ENCODE peak calls at places on chromosomes 3 and 15, in six cellular contexts. C, X, L, W, T and J are unnamed samples. For H3K4me1, the result is how much of the 10 kb centered on the place peaks cover.

GRCh38 chr3:120182613-120183524 is 88.6 kb upstream of the GSK3B start:
- DNase-seq in X (peak), W (no peak), C (no peak), L (no peak), T (peak), J (peak)

GRCh38 chr15:85946986-85947385 is 132.7 kb upstream of the AGBL1 start:
- DNase-seq in L (no peak), C (no peak), W (no peak), X (no peak), T (no peak), J (no peak)

GRCh38 chr15:43923553-43923952 is 96.8 kb downstream of the WDR76 start:
- DNase-seq in L (no peak), C (no peak), X (no peak), W (no peak), T (no peak), J (no peak)

GRCh38 chr15:79455943-79456342 is 23.8 kb downstream of the MINAR1 start:
- DNase-seq in C (no peak), T (no peak), L (no peak), W (no peak), X (no peak), J (peak)

GRCh38 chr3:107431298-107432012 is 54.2 kb downstream of the CCDC54 start:
- DNase-seq in T (no peak), C (peak), W (peak), X (peak), L (no peak), J (peak)

GRCh38 chr3:67610458-67610857 is 44.0 kb downstream of the SUCLG2 start:
- DNase-seq in T (no peak), C (no peak), L (peak), W (no peak), X (peak), J (peak)

GRCh38 chr15:76169013-76169412 is 109.2 kb downstream of the TMEM266 start:
- DNase-seq in X (no peak), T (no peak), C (no peak), L (no peak), W (no peak), J (no peak)

GRCh38 chr15:95636107-95636506 is 694.4 kb upstream of the NR2F2 start:
- DNase-seq in L (no peak), C (no peak), T (no peak), X (no peak), W (no peak), J (no peak)

GRCh38 chr3:70539908-70540307 is 227.5 kb upstream of the MDFIC2 start:
- DNase-seq in C (no peak), X (no peak), T (no peak), W (no peak), L (no peak), J (no peak)

GRCh38 chr3:30625541-30626438 is 19.4 kb downstream of the TGFBR2 start:
- DNase-seq in X (peak), T (peak), W (no peak), L (no peak), C (no peak), J (no peak)

GRCh38 chr3:135629696-135630408 is 335.7 kb upstream of the PPP2R3A start:
- DNase-seq in C (no peak), L (no peak), X (no peak), T (no peak), W (no peak), J (peak)

GRCh38 chr3:20264900-20265567 is 79.0 kb upstream of the SGO1 start:
- DNase-seq in X (no peak), T (no peak), C (no peak), L (no peak), W (no peak), J (no peak)

GRCh38 chr3:70849911-70850699 is 537.7 kb upstream of the MDFIC2 start:
- DNase-seq in C (no peak), X (peak), W (no peak), T (peak), L (peak), J (no peak)

GRCh38 chr15:66224946-66225345 is 28.6 kb downstream of the MEGF11 start:
- DNase-seq in W (no peak), L (no peak), X (no peak), C (no peak), T (no peak), J (no peak)

GRCh38 chr3:99108508-99108907 is 207.0 kb upstream of the DCBLD2 start:
- DNase-seq in L (no peak), C (no peak), X (peak), T (no peak), W (no peak), J (no peak)

GRCh38 chr3:141201122-141201521 is 30.5 kb upstream of the PXYLP1 start:
- DNase-seq in X (no peak), T (no peak), L (no peak), W (no peak), C (no peak), J (peak)

GRCh38 chr3:152317184-152317583 is 48.5 kb downstream of the MBNL1 start:
- DNase-seq in X (peak), L (no peak), C (no peak), T (no peak), W (no peak), J (no peak)

GRCh38 chr3:134795776-134796312 is 784 bp downstream of the EPHB1 start:
- DNase-seq in L (no peak), T (no peak), X (no peak), C (no peak), W (no peak), J (peak)

GRCh38 chr3:196344663-196345062 is 6.5 kb upstream of the TM4SF19 start:
- DNase-seq in X (no peak), W (no peak), C (no peak), T (no peak), L (no peak), J (no peak)

GRCh38 chr3:105369501-105370371 is 3.0 kb downstream of the ALCAM start:
- DNase-seq in W (peak), L (peak), X (peak), T (no peak), C (peak), J (peak)

GRCh38 chr3:56915969-56916586 is 114.3 kb upstream of the ARHGEF3 start:
- DNase-seq in T (no peak), X (no peak), L (no peak), W (no peak), C (peak), J (no peak)

GRCh38 chr3:36060950-36061349 is 319.4 kb upstream of the STAC start:
- DNase-seq in W (no peak), C (no peak), X (no peak), T (no peak), L (no peak), J (no peak)

GRCh38 chr3:107242579-107242978 is 134.7 kb upstream of the CCDC54 start:
- DNase-seq in C (no peak), W (no peak), T (no peak), L (no peak), X (no peak), J (no peak)

GRCh38 chr3:104906001-104906639 is 460.6 kb upstream of the ALCAM start:
- DNase-seq in L (no peak), T (no peak), W (no peak), C (no peak), X (no peak), J (no peak)

GRCh38 chr3:6526321-6526720 is 334.6 kb upstream of the GRM7 start:
- DNase-seq in W (no peak), X (no peak), C (no peak), L (no peak), T (peak), J (no peak)

GRCh38 chr3:18111702-18112311 is 313.3 kb downstream of the SATB1 start:
- DNase-seq in X (no peak), W (no peak), C (no peak), L (no peak), T (peak), J (no peak)

GRCh38 chr15:26648676-26649075 is 124.2 kb downstream of the GABRB3 start:
- DNase-seq in X (no peak), W (no peak), T (no peak), C (no peak), L (no peak), J (no peak)

GRCh38 chr15:61318276-61318675 is 89.2 kb upstream of the RORA start:
- DNase-seq in X (no peak), W (no peak), C (no peak), L (no peak), T (no peak), J (peak)

GRCh38 chr3:13655074-13655913 is 106.4 kb downstream of the FBLN2 start:
- DNase-seq in C (peak), T (no peak), W (no peak), L (no peak), X (peak), J (no peak)

GRCh38 chr3:1798711-1799410 is 299.8 kb upstream of the CNTN4 start:
- DNase-seq in W (no peak), X (no peak), T (no peak), C (no peak), L (no peak), J (no peak)

GRCh38 chr15:77369168-77369567 is 50.7 kb downstream of the PEAK1 start:
- DNase-seq in W (no peak), X (no peak), T (no peak), L (no peak), C (no peak), J (no peak)

GRCh38 chr3:51388286-51389029 is 2.6 kb upstream of the RBM15B start:
- DNase-seq in T (peak), W (peak), L (no peak), C (peak), X (no peak), J (no peak)

GRCh38 chr3:90136468-90137191 is 1029.2 kb downstream of the EPHA3 start:
- DNase-seq in C (peak), W (no peak), X (no peak), T (no peak), L (no peak), J (no peak)

GRCh38 chr3:25594007-25594502 is 70.7 kb downstream of the TOP2B start:
- DNase-seq in L (no peak), W (no peak), C (no peak), X (peak), T (peak), J (no peak)

GRCh38 chr3:181726351-181727121 is 14.8 kb downstream of the SOX2 start:
- DNase-seq in X (no peak), L (no peak), T (no peak), W (no peak), C (no peak), J (no peak)

GRCh38 chr3:141998674-141999290 is 122.3 kb downstream of the ATP1B3 start:
- DNase-seq in L (no peak), W (no peak), X (peak), T (no peak), C (no peak), J (no peak)

GRCh38 chr15:83734487-83734886 is 80.6 kb downstream of the ADAMTSL3 start:
- DNase-seq in T (peak), C (no peak), X (no peak), W (no peak), L (no peak), J (no peak)

GRCh38 chr3:71905426-71905825 is 120.5 kb upstream of the PROK2 start:
- DNase-seq in C (peak), X (no peak), T (no peak), W (no peak), L (no peak), J (no peak)

GRCh38 chr15:65366122-65366892 is 11.5 kb downstream of the IGDCC3 start:
- DNase-seq in W (no peak), C (no peak), T (no peak), X (no peak), L (no peak), J (no peak)

GRCh38 chr15:100017140-100017539 is 283.9 kb upstream of the LYSMD4 start:
- DNase-seq in X (no peak), L (no peak), W (no peak), T (no peak), C (no peak), J (no peak)

GRCh38 chr3:47041114-47041513 is 61.6 kb downstream of the NBEAL2 start:
- DNase-seq in C (no peak), X (no peak), T (no peak), L (no peak), W (no peak), J (no peak)
- H3K27ac ChIP-seq in C (no peak), X (no peak), T (no peak), L (no peak), W (no peak), J (no peak)

GRCh38 chr3:150414273-150414672 is 6.2 kb downstream of the TSC22D2 start:
- DNase-seq in C (no peak), W (no peak), X (peak), L (no peak), T (no peak), J (no peak)
- H3K4me1 ChIP-seq in C (half or more), W (under half), X (half or more), L (half or more), T (under half), J (half or more)

DNA sequence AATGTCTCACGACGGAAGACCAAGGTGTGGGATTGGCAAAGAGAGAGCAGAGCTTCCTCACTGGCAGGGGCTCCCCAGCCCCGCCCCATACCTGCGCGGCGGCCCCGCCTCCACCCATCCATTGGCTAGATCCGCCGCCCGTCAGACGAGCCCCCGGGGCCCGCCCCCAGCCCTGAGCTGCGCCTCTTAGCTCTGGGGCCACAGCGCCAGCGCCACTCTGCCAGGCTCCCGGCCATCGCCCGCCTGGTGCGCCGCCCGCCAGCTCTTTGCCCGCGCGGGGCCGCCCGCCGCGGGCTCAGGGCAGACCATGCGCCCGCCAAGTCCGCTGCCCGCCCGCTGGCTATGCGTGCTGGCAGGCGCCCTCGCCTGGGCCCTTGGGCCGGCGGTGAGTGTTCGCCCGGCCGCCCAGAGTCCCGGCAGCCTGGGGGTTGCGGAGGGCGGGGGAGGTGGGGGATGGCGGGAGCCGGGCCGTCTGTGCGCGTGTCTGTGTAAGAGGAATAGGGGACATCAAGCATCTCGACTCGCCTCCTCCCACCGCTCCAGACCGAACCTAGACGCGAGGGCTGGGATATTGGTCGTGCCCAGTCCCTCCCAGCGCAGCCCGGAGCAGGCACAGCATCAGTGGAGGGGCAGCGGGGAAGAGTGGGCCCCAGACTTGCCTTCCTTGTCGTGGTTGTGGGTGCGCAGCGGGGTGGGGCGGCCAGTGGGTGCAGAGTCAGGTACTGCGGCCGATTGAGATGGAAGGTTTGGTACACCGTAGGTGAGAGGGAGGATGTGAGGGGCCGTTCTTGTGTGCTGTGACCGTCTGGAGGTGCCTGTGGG is at the start of gene VIPR1:
- DNase-seq in L (no peak), T (peak), C (peak), X (peak), W (peak), J (no peak)
- TF ChIP-seq POLR2AphosphoS5 in L (no peak), T (peak), C (peak), X (no peak), W (no peak), J (no peak)

GRCh38 chr15:98889930-98890695 is 117.5 kb downstream of the PGPEP1L start:
- DNase-seq in W (no peak), L (no peak), X (peak), C (no peak), T (no peak), J (no peak)
- H3K27ac ChIP-seq in W (no peak), L (peak), X (peak), C (no peak), T (no peak), J (no peak)

DNA sequence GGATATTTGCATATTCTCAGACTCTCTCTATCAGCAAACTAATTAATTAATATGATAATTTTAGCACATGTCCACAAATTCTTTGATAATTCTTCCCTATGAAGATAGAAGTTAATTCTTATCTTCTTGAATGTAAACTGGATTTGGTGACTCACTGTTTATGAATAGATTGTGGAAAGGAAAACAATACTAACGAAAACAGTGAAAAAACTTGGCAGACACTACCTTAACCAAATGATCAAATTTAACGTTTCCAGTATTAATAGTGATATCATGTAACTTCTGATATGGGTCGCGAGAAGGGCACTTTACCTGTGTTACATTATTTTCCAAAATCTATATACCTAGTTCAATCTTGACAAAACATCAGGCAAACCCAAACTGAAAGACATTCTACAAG is 401.0 kb downstream of the SI start:
- DNase-seq in C (no peak), L (no peak), X (no peak), W (no peak), T (no peak), J (no peak)
- H3K4me1 ChIP-seq in C (under half), L (under half), X (under half), W (under half), T (under half), J (under half)

GRCh38 chr3:194310060-194310481 is 41.1 kb downstream of the CPN2 start:
- DNase-seq in T (no peak), W (no peak), X (no peak), L (no peak), C (no peak), J (no peak)
- TF ChIP-seq POLR2AphosphoS5 in T (no peak), W (no peak), X (no peak), L (no peak), C (no peak), J (no peak)

GRCh38 chr3:112392393-112393359 is 59.7 kb downstream of the CD200 start:
- DNase-seq in X (no peak), W (no peak), L (no peak), C (no peak), T (no peak), J (no peak)
- H3K27ac ChIP-seq in X (peak), W (peak), L (no peak), C (no peak), T (no peak), J (peak)

GRCh38 chr15:74878273-74878672 is 5.1 kb upstream of the SCAMP2 start:
- DNase-seq in L (no peak), W (no peak), C (no peak), T (no peak), X (no peak), J (no peak)
- H3K4me1 ChIP-seq in L (under half), W (under half), C (under half), T (under half), X (under half), J (under half)

DNA sequence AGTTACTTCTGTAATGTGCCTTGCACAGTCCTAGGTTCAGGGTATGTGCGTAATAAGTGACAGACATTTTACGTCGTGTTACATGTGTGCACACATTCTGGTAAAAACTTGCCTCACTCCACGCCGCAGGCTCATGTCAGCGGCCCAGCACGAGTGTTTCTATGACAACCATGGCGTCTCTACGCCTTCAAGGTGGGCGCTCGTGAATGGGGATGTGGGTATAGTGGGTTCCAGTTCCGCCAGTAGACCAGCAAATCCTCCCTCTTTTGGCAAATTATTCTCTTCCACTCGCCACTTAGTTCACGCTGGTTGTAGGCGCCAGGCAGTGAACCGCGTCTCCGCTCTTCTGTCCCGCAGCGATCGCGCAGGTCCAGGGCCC is 40.3 kb downstream of the CHST14 start:
- DNase-seq in C (peak), X (no peak), W (no peak), T (no peak), L (no peak), J (no peak)
- TF ChIP-seq POLR2AphosphoS5 in C (no peak), X (no peak), W (no peak), T (no peak), L (no peak), J (no peak)